ENCODE peak calls at places on chromosomes 6 and 20, in nine cellular contexts. A is ascending aorta, M is transverse colon, N is neural progenitor cell, I is esophagus squamous epithelium, O is testis, J is endodermal cell, R is psoas muscle, C is upper lobe of left lung. W is an unnamed sample. For H3K4me1, the result is how much of the 10 kb centered on the place peaks cover.

GRCh38 chr6:45677381-45677992 is 299.8 kb upstream of the SUPT3H start:
- DNase-seq in A (no peak), M (peak), N (no peak), I (no peak), O (peak), J (peak), R (no peak), C (peak), W (peak)

GRCh38 chr6:131949909-131950766 is 1.0 kb downstream of the CCN2 start:
- DNase-seq in A (peak), M (peak), N (peak), I (peak), O (peak), J (peak), R (peak), C (peak), W (no peak)

GRCh38 chr20:58399926-58400325 is 10.9 kb downstream of the VAPB start:
- DNase-seq in A (no peak), M (no peak), N (no peak), I (no peak), O (no peak), J (no peak), R (no peak), C (no peak), W (no peak)

GRCh38 chr20:40638414-40638813 is 50.6 kb downstream of the MAFB start:
- DNase-seq in A (no peak), M (no peak), N (no peak), I (no peak), O (no peak), J (no peak), R (no peak), C (no peak), W (no peak)

GRCh38 chr6:4895971-4896370 is 107.9 kb downstream of the RPP40 start:
- DNase-seq in A (no peak), M (no peak), N (peak), I (no peak), O (no peak), J (no peak), R (no peak), C (no peak), W (no peak)

GRCh38 chr6:160461641-160462040 is 113.5 kb downstream of the SLC22A3 start:
- DNase-seq in A (no peak), M (no peak), N (no peak), I (no peak), O (no peak), J (no peak), R (no peak), C (no peak), W (no peak)

GRCh38 chr20:63212792-63213191 is 3.1 kb downstream of the YTHDF1 start:
- DNase-seq in A (no peak), M (no peak), N (no peak), I (no peak), O (no peak), J (no peak), R (no peak), C (no peak), W (no peak)

GRCh38 chr20:35306931-35307517 is 14.8 kb upstream of the FAM83C start:
- DNase-seq in A (no peak), M (peak), N (peak), I (no peak), O (peak), J (peak), R (peak), C (peak), W (no peak)

GRCh38 chr6:117399924-117400323 is 25.8 kb downstream of the ROS1 start:
- DNase-seq in A (no peak), M (no peak), N (no peak), I (no peak), O (no peak), J (no peak), R (no peak), C (no peak), W (no peak)

GRCh38 chr6:135162678-135163439 is 18.2 kb upstream of the MYB start:
- DNase-seq in A (no peak), M (peak), N (peak), I (no peak), O (peak), J (peak), R (peak), C (no peak), W (no peak)

GRCh38 chr20:6037082-6037481 is 16.8 kb downstream of the LRRN4 start:
- DNase-seq in A (no peak), M (no peak), N (no peak), I (no peak), O (no peak), J (no peak), R (no peak), C (no peak), W (no peak)

GRCh38 chr6:159037746-159038290 is 7.0 kb downstream of the TAGAP start:
- DNase-seq in A (no peak), M (no peak), N (no peak), I (no peak), O (no peak), J (no peak), R (no peak), C (no peak), W (no peak)

GRCh38 chr20:37932919-37933318 is 30.0 kb downstream of the VSTM2L start:
- DNase-seq in A (no peak), M (no peak), N (no peak), I (no peak), O (no peak), J (no peak), R (no peak), C (no peak), W (no peak)

GRCh38 chr6:82569022-82569421 is 205.4 kb downstream of the TPBG start:
- DNase-seq in A (no peak), M (no peak), N (no peak), I (no peak), O (no peak), J (no peak), R (no peak), C (no peak), W (no peak)

GRCh38 chr6:133817460-133818047 is 71.4 kb upstream of the TCF21 start:
- DNase-seq in A (no peak), M (peak), N (peak), I (no peak), O (peak), J (peak), R (no peak), C (no peak), W (peak)

GRCh38 chr6:47061631-47062300 is 19.6 kb upstream of the ADGRF1 start:
- DNase-seq in A (no peak), M (peak), N (no peak), I (no peak), O (no peak), J (no peak), R (no peak), C (no peak), W (no peak)

GRCh38 chr6:49563006-49563886 is 12.8 kb downstream of the C6orf141 start:
- DNase-seq in A (no peak), M (no peak), N (no peak), I (no peak), O (no peak), J (no peak), R (no peak), C (no peak), W (no peak)

GRCh38 chr20:60256811-60257210 is 298.6 kb downstream of the CDH26 start:
- DNase-seq in A (no peak), M (no peak), N (no peak), I (no peak), O (no peak), J (peak), R (no peak), C (no peak), W (no peak)

GRCh38 chr20:62668441-62669027 is 26.2 kb downstream of the SLCO4A1 start:
- DNase-seq in A (no peak), M (peak), N (peak), I (no peak), O (peak), J (peak), R (peak), C (peak), W (peak)

GRCh38 chr6:43954311-43955131 is 172.7 kb downstream of the MRPL14 start:
- DNase-seq in A (no peak), M (no peak), N (no peak), I (no peak), O (no peak), J (peak), R (peak), C (no peak), W (no peak)

GRCh38 chr6:1611322-1611571 is 1.5 kb downstream of the FOXC1 start:
- DNase-seq in A (no peak), M (no peak), N (peak), I (no peak), O (no peak), J (no peak), R (no peak), C (no peak), W (no peak)

GRCh38 chr20:41138527-41139226 is 1.3 kb downstream of the PLCG1 start:
- DNase-seq in A (no peak), M (peak), N (peak), I (no peak), O (no peak), J (no peak), R (no peak), C (no peak), W (peak)

GRCh38 chr6:120584111-120584760 is 750.0 kb downstream of the TBC1D32 start:
- DNase-seq in A (no peak), M (no peak), N (peak), I (no peak), O (no peak), J (peak), R (no peak), C (no peak), W (no peak)

GRCh38 chr20:22616551-22616950 is 32.2 kb upstream of the FOXA2 start:
- DNase-seq in A (no peak), M (no peak), N (no peak), I (no peak), O (no peak), J (no peak), R (no peak), C (no peak), W (no peak)

GRCh38 chr6:150372051-150372450 is 3.2 kb downstream of the IYD start:
- DNase-seq in A (no peak), M (no peak), N (no peak), I (no peak), O (no peak), J (no peak), R (no peak), C (no peak), W (no peak)

GRCh38 chr6:35146453-35146852 is 5.3 kb upstream of the TCP11 start:
- DNase-seq in A (no peak), M (peak), N (peak), I (no peak), O (peak), J (peak), R (peak), C (peak), W (no peak)

GRCh38 chr6:38169826-38170526 is 350.4 kb downstream of the ZFAND3 start:
- DNase-seq in A (no peak), M (peak), N (peak), I (no peak), O (no peak), J (peak), R (no peak), C (no peak), W (no peak)

GRCh38 chr6:56842602-56843475 is 112.1 kb upstream of the BEND6 start:
- DNase-seq in A (no peak), M (peak), N (no peak), I (no peak), O (peak), J (peak), R (peak), C (no peak), W (no peak)

GRCh38 chr20:44900231-44900854 is 9.5 kb upstream of the PABPC1L start:
- DNase-seq in A (no peak), M (no peak), N (no peak), I (no peak), O (no peak), J (no peak), R (no peak), C (no peak), W (no peak)

GRCh38 chr20:18701969-18702368 is 111.6 kb upstream of the SCP2D1 start:
- DNase-seq in A (no peak), M (no peak), N (no peak), I (no peak), O (no peak), J (no peak), R (no peak), C (no peak), W (no peak)

GRCh38 chr20:48339147-48339985 is 488.4 kb downstream of the PREX1 start:
- DNase-seq in A (no peak), M (peak), N (no peak), I (no peak), O (peak), J (no peak), R (no peak), C (no peak), W (no peak)

GRCh38 chr6:14695579-14695978 is 550.3 kb upstream of the JARID2 start:
- DNase-seq in A (no peak), M (no peak), N (no peak), I (no peak), O (no peak), J (no peak), R (no peak), C (no peak), W (no peak)

GRCh38 chr20:34514897-34515483 is 1.2 kb upstream of the DYNLRB1 start:
- DNase-seq in A (no peak), M (no peak), N (no peak), I (no peak), O (no peak), J (no peak), R (no peak), C (no peak), W (no peak)

GRCh38 chr6:51830666-51831065 is 256.7 kb downstream of the PKHD1 start:
- DNase-seq in A (no peak), M (no peak), N (no peak), I (no peak), O (no peak), J (no peak), R (no peak), C (no peak), W (no peak)

GRCh38 chr20:62570897-62571666 is 71.2 kb upstream of the SLCO4A1 start:
- DNase-seq in A (no peak), M (no peak), N (no peak), I (no peak), O (no peak), J (no peak), R (no peak), C (no peak), W (no peak)

GRCh38 chr20:24894488-24894887 is 54.6 kb upstream of the CST7 start:
- DNase-seq in A (no peak), M (no peak), N (no peak), I (no peak), O (no peak), J (no peak), R (no peak), C (no peak), W (no peak)

GRCh38 chr20:9609892-9610502 is 95.6 kb downstream of the LAMP5 start:
- DNase-seq in A (no peak), M (peak), N (peak), I (no peak), O (peak), J (peak), R (no peak), C (peak), W (no peak)

GRCh38 chr6:136660727-136661126 is 110.5 kb upstream of the MAP7 start:
- DNase-seq in A (no peak), M (no peak), N (no peak), I (no peak), O (no peak), J (no peak), R (no peak), C (no peak), W (no peak)

GRCh38 chr6:56669585-56669984 is 26.9 kb upstream of the DST start:
- DNase-seq in A (no peak), M (no peak), N (no peak), I (no peak), O (no peak), J (no peak), R (no peak), C (no peak), W (no peak)

DNA sequence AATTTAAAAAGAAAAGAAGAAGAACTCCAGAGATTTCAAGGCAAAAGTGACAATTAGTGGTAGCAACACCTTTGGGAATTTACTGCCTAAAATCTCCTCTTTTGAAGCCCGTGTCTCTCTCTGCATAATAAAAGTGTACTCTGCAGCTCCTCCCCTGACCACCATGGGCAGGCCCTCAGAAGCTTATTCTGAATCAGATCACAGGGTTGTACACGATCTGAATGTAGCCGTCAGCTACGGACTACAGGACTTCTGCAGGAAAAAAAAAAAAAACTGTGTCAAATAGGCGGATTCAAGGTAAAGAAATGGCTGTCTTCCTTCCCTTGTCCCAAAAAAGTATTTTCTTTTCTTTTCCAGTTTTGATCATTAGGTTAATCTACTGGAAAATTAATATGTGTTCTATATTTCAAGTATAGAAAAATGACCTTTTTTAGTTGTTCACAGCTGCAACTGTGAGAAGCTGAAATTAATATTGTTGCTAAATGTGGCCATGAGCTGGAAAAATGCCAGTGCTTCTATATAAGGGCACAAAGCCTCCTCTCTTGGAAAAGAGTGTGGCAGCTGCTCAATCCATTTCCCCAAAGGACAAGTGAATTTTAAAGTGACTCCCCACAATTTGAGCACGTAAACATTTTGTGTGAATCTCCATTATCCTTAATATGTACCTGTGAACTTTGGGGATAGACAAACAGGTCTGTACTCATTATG is 397.4 kb downstream of the C6orf118 start:
- DNase-seq in A (no peak), M (no peak), N (no peak), I (no peak), O (peak), J (no peak), R (no peak), C (no peak), W (no peak)
- H3K4me3 ChIP-seq in A (peak), M (no peak), N (no peak), I (peak), O (no peak), J (no peak), R (peak), C (no peak), W (no peak)

GRCh38 chr6:84021625-84022024 is 11.9 kb upstream of the MRAP2 start:
- DNase-seq in A (no peak), M (no peak), N (no peak), I (no peak), O (no peak), J (no peak), R (no peak), C (no peak), W (no peak)
- H3K27ac ChIP-seq in A (no peak), M (no peak), N (no peak), I (no peak), O (no peak), J (no peak), R (no peak), C (no peak), W (no peak)

GRCh38 chr6:139549561-139550070 is 175.2 kb upstream of the CITED2 start:
- DNase-seq in A (no peak), M (no peak), N (no peak), I (no peak), O (no peak), J (no peak), R (no peak), C (no peak), W (no peak)
- H3K4me1 ChIP-seq in A (under half), M (under half), N (under half), I (under half), O (under half), J (under half), R (under half), C (under half), W (under half)

DNA sequence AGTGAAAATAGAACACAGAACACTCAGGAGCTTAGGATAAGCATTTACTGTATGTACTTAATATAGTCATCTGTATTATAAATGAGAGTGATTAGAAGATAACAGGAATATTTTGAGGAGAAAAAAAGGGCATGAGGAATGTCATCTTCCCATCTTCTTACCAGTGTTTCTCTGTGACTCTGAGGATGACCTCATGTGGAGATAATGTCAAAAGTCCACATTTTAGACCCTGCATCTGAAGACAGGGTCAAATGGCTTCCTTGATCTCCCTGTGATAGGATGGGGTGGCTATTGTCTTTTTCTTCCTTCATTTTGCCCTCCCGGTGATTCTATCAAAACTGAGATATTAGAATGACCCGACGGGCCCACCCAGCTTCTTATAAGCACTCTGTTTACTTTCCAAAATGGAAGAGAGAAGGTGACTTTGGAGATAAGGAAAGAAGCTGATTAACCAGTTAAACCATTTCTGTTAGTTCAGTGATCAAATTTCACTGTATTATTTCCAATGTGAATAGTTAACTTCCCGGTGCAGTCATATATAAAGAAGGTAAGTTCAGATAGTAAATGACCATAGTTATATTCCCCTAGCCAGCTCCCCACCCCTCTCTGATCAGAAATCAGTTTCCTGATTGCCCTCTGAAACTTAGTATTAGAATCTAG is 115.7 kb upstream of the SALL4 start:
- DNase-seq in A (no peak), M (no peak), N (no peak), I (no peak), O (no peak), J (no peak), R (no peak), C (no peak), W (no peak)
- H3K4me3 ChIP-seq in A (no peak), M (no peak), N (no peak), I (no peak), O (no peak), J (no peak), R (no peak), C (no peak), W (no peak)

W was measured in effector memory CD4-positive, alpha-beta T cell.